ENCODE peak calls at places on chromosomes 12 and 14, in four cellular contexts. One of them, this sample, is unnamed.

GRCh38 chr14:35993512-35993960 is 167.4 kb downstream of the BRMS1L start:
- DNase-seq in mesenchymal stem cell: no peak
- DNase-seq in H9: no peak
- DNase-seq in H1: no peak
- DNase-seq in this sample: no peak

GRCh38 chr12:29544428-29545101 is 47.1 kb upstream of the OVCH1 start:
- DNase-seq in H9: peak
- DNase-seq in H1: no peak
- DNase-seq in mesenchymal stem cell: no peak
- DNase-seq in this sample: no peak

GRCh38 chr12:124049451-124050094 is 76.6 kb downstream of the ZNF664 start:
- DNase-seq in H9: no peak
- DNase-seq in H1: no peak
- DNase-seq in mesenchymal stem cell: no peak
- DNase-seq in this sample: no peak

GRCh38 chr12:118332511-118332910 is 40.2 kb downstream of the TAOK3 start:
- DNase-seq in H9: no peak
- DNase-seq in mesenchymal stem cell: peak
- DNase-seq in H1: no peak
- DNase-seq in this sample: no peak

GRCh38 chr12:14540801-14541462 is 26.8 kb downstream of the PLBD1 start:
- DNase-seq in mesenchymal stem cell: no peak
- DNase-seq in H1: no peak
- DNase-seq in H9: no peak
- DNase-seq in this sample: no peak

GRCh38 chr12:27453462-27453861 is 6.9 kb downstream of the SMCO2 start:
- DNase-seq in mesenchymal stem cell: no peak
- DNase-seq in H1: no peak
- DNase-seq in H9: no peak
- DNase-seq in this sample: no peak

GRCh38 chr12:30796891-30797371 is 42.2 kb upstream of the CAPRIN2 start:
- DNase-seq in H1: no peak
- DNase-seq in mesenchymal stem cell: peak
- DNase-seq in H9: peak
- DNase-seq in this sample: peak

GRCh38 chr14:33186656-33187055 is 248.0 kb downstream of the NPAS3 start:
- DNase-seq in H1: no peak
- DNase-seq in H9: no peak
- DNase-seq in mesenchymal stem cell: no peak
- DNase-seq in this sample: no peak

GRCh38 chr14:75837151-75837787 is 144.5 kb downstream of the TGFB3 start:
- DNase-seq in H9: no peak
- DNase-seq in H1: no peak
- DNase-seq in mesenchymal stem cell: peak
- DNase-seq in this sample: peak

GRCh38 chr12:123436017-123436964 is at the start of gene RILPL2:
- DNase-seq in H9: peak
- DNase-seq in mesenchymal stem cell: peak
- DNase-seq in H1: no peak
- DNase-seq in this sample: peak

GRCh38 chr14:90500665-90501370 is 104.0 kb downstream of the CALM1 start:
- DNase-seq in H1: no peak
- DNase-seq in H9: no peak
- DNase-seq in mesenchymal stem cell: no peak
- DNase-seq in this sample: no peak

GRCh38 chr14:43022094-43022800 is 1415.6 kb downstream of the LRFN5 start:
- DNase-seq in mesenchymal stem cell: no peak
- DNase-seq in H9: no peak
- DNase-seq in H1: no peak
- DNase-seq in this sample: no peak

GRCh38 chr12:130780880-130781575 is 58.0 kb downstream of the STX2 start:
- DNase-seq in H9: no peak
- DNase-seq in H1: no peak
- DNase-seq in mesenchymal stem cell: no peak
- DNase-seq in this sample: no peak

GRCh38 chr12:19482551-19483109 is 43.3 kb downstream of the AEBP2 start:
- DNase-seq in H9: peak
- DNase-seq in H1: no peak
- DNase-seq in mesenchymal stem cell: peak
- DNase-seq in this sample: no peak

GRCh38 chr14:88488897-88489296 is 65.9 kb downstream of the PTPN21 start:
- DNase-seq in mesenchymal stem cell: no peak
- DNase-seq in H9: no peak
- DNase-seq in H1: no peak
- DNase-seq in this sample: peak

GRCh38 chr12:6943719-6944380 is at the start of the genes C12orf57 and RNU7-1:
- DNase-seq in H9: peak
- DNase-seq in mesenchymal stem cell: peak
- DNase-seq in H1: no peak
- DNase-seq in this sample: peak

GRCh38 chr12:53973093-53974042 is at the start of gene HOXC11:
- DNase-seq in H9: peak
- DNase-seq in mesenchymal stem cell: no peak
- DNase-seq in H1: no peak
- DNase-seq in this sample: no peak

GRCh38 chr14:63045612-63046320 is 508 bp upstream of the KCNH5 start:
- DNase-seq in H9: peak
- DNase-seq in H1: peak
- DNase-seq in mesenchymal stem cell: peak
- DNase-seq in this sample: peak

GRCh38 chr14:23481362-23481970 is 12.0 kb downstream of the NGDN start:
- DNase-seq in mesenchymal stem cell: peak
- DNase-seq in H1: no peak
- DNase-seq in H9: no peak
- DNase-seq in this sample: no peak

GRCh38 chr14:33592298-33592697 is 358.6 kb downstream of the EGLN3 start:
- DNase-seq in H1: no peak
- DNase-seq in mesenchymal stem cell: peak
- DNase-seq in H9: no peak
- DNase-seq in this sample: no peak

GRCh38 chr14:104285483-104285790 is 147.1 kb downstream of the KIF26A start:
- DNase-seq in H1: no peak
- DNase-seq in mesenchymal stem cell: no peak
- DNase-seq in H9: no peak
- DNase-seq in this sample: no peak

GRCh38 chr14:87334997-87335675 is 657.8 kb downstream of the GALC start:
- DNase-seq in H1: no peak
- DNase-seq in mesenchymal stem cell: peak
- DNase-seq in H9: no peak
- DNase-seq in this sample: no peak

GRCh38 chr12:121718653-121719239 is 6.2 kb downstream of the TMEM120B start:
- DNase-seq in H9: peak
- DNase-seq in mesenchymal stem cell: no peak
- DNase-seq in H1: no peak
- DNase-seq in this sample: peak

GRCh38 chr14:74400919-74401503 is 25.0 kb downstream of the SYNDIG1L start:
- DNase-seq in mesenchymal stem cell: no peak
- DNase-seq in H9: no peak
- DNase-seq in H1: no peak
- DNase-seq in this sample: peak

DNA sequence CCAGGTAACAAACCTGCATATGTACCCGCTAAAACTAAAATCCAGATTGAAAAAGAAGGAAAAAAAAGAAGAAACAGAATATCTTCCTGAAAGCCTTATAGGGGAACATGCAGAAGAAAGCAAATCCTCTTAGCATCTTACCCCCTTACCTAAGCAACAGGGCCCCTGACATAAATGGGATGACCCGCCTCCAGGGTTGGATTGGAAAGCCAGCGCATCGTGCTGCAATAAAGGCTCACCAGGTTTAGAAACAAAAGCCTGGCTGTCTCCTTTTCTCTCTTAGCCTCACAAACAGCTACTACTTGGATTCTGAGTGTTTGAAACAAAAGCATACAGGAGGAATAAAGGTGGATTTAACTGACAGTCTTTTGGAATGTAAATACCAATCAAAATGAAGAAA is 13.8 kb upstream of the ADCK1 start:
- DNase-seq in H1: no peak
- DNase-seq in mesenchymal stem cell: no peak
- DNase-seq in H9: no peak
- DNase-seq in this sample: no peak
- H3K23ac ChIP-seq in H1: no peak
- H3K23ac ChIP-seq in mesenchymal stem cell: no peak
- H3K23ac ChIP-seq in H9: no peak
- H3K23ac ChIP-seq in this sample: no peak

GRCh38 chr12:51218607-51219161 is 822 bp upstream of the POU6F1 start:
- DNase-seq in H1: no peak
- DNase-seq in H9: peak
- DNase-seq in mesenchymal stem cell: no peak
- DNase-seq in this sample: no peak
- H3K23ac ChIP-seq in H1: no peak
- H3K23ac ChIP-seq in H9: no peak
- H3K23ac ChIP-seq in mesenchymal stem cell: no peak
- H3K23ac ChIP-seq in this sample: no peak

DNA sequence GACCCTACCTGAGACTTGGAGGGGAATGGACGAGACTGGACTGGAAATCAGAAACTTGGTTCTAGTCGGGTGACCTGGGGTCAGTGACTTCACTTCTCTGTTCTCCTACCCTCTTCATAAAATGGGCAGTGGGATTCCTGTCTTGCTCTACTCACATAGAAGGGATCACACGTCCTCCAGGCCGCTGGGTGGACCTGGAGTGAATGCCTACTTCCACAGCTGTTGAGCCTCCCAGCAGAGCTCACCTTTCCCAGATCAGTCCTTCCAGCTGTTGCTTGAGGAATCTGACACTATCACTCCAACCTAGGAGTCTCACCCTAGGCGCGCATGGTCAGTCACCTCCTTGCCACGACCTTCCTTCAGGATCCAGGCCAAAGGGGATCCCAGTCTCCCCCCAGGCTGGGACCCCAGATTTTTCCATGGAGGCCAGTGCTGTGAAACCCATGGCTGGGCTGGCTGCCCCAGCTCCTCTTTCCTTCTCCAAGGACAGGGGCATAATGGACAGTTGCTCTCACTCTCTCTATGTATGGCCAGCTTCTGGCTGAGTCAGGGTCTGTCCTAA is 641 bp downstream of the ACVRL1 start:
- DNase-seq in H9: no peak
- DNase-seq in H1: no peak
- DNase-seq in mesenchymal stem cell: no peak
- DNase-seq in this sample: no peak
- H3K23ac ChIP-seq in H9: no peak
- H3K23ac ChIP-seq in H1: no peak
- H3K23ac ChIP-seq in mesenchymal stem cell: no peak
- H3K23ac ChIP-seq in this sample: no peak

GRCh38 chr14:95413289-95414215 is 93.8 kb upstream of the CLMN start:
- DNase-seq in H1: no peak
- DNase-seq in mesenchymal stem cell: no peak
- DNase-seq in H9: no peak
- DNase-seq in this sample: peak

GRCh38 chr14:95419569-95419968 is 96.9 kb downstream of the SYNE3 start:
- DNase-seq in H1: no peak
- DNase-seq in mesenchymal stem cell: no peak
- DNase-seq in H9: no peak
- DNase-seq in this sample: no peak

GRCh38 chr14:95418858-95419257 is 97.6 kb downstream of the SYNE3 start:
- DNase-seq in H1: no peak
- DNase-seq in H9: no peak
- DNase-seq in mesenchymal stem cell: no peak
- DNase-seq in this sample: no peak

GRCh38 chr14:95415993-95416392 is 96.3 kb upstream of the CLMN start:
- DNase-seq in mesenchymal stem cell: no peak
- DNase-seq in H9: no peak
- DNase-seq in H1: no peak
- DNase-seq in this sample: no peak

GRCh38 chr14:95417492-95417891 is 97.8 kb upstream of the CLMN start:
- DNase-seq in mesenchymal stem cell: no peak
- DNase-seq in H9: no peak
- DNase-seq in H1: no peak
- DNase-seq in this sample: no peak
- H3K23ac ChIP-seq in mesenchymal stem cell: no peak
- H3K23ac ChIP-seq in H9: no peak
- H3K23ac ChIP-seq in H1: no peak
- H3K23ac ChIP-seq in this sample: no peak